ENCODE peak calls at places on chromosomes 5 and 9, in four cellular contexts. G is activated CD8-positive, alpha-beta T cell treated with anti-CD3 and anti-CD28 coated beads for 36 hours; A is IMR-90; V is naive thymus-derived CD8-positive, alpha-beta T cell. U is an unnamed sample.

GRCh38 chr5:82760856-82761255 is 316.3 kb downstream of the TMEM167A start:
- ATAC-seq in V (no peak), A (no peak), G (no peak), U (no peak)

GRCh38 chr5:66246621-66247020 is 102.5 kb downstream of the SREK1 start:
- ATAC-seq in A (peak), G (no peak), V (no peak), U (no peak)

GRCh38 chr9:127865645-127866464 is 11.4 kb upstream of the ENG start:
- ATAC-seq in V (peak), A (no peak), G (peak), U (no peak)

GRCh38 chr9:20804476-20805253 is 120.6 kb downstream of the FOCAD start:
- ATAC-seq in G (no peak), A (no peak), V (no peak), U (no peak)

GRCh38 chr9:109886617-109887016 is 106.6 kb downstream of the PALM2AKAP2 start:
- ATAC-seq in V (no peak), A (no peak), G (peak), U (peak)

GRCh38 chr5:139755892-139756671 is 39.5 kb upstream of the PSD2 start:
- ATAC-seq in V (peak), A (no peak), G (peak), U (peak)

GRCh38 chr9:130282000-130282700 is 16.6 kb downstream of the HMCN2 start:
- ATAC-seq in A (peak), G (no peak), V (no peak), U (no peak)

GRCh38 chr9:131492070-131492469 is 10.6 kb upstream of the POMT1 start:
- ATAC-seq in V (no peak), A (no peak), G (no peak), U (no peak)

GRCh38 chr9:95505676-95506437 is 10.9 kb downstream of the PTCH1 start:
- ATAC-seq in G (no peak), A (peak), V (peak), U (peak)

GRCh38 chr9:77251050-77251449 is 73.7 kb downstream of the VPS13A start:
- ATAC-seq in A (no peak), V (no peak), G (no peak), U (no peak)

GRCh38 chr9:124337562-124337961 is 77.7 kb downstream of the PSMB7 start:
- ATAC-seq in V (no peak), G (no peak), A (no peak), U (no peak)

GRCh38 chr9:87622098-87622497 is 103.8 kb upstream of the CTSL start:
- ATAC-seq in A (no peak), G (no peak), V (no peak), U (no peak)

GRCh38 chr9:3924145-3924544 is 375.7 kb downstream of the GLIS3 start:
- ATAC-seq in G (no peak), V (no peak), A (no peak), U (no peak)

GRCh38 chr9:77981332-77981731 is 50.3 kb downstream of the GNAQ start:
- ATAC-seq in G (no peak), V (no peak), A (peak), U (no peak)

GRCh38 chr5:172059661-172060100 is 53.2 kb upstream of the FBXW11 start:
- ATAC-seq in A (peak), V (peak), G (peak), U (no peak)

GRCh38 chr9:121510766-121511555 is 11.3 kb upstream of the GGTA1 start:
- ATAC-seq in V (no peak), A (peak), G (no peak), U (no peak)

GRCh38 chr5:137315534-137316345 is 183.4 kb downstream of the SPOCK1 start:
- ATAC-seq in A (no peak), V (no peak), G (no peak), U (no peak)

GRCh38 chr5:90598300-90598699 is 39.7 kb downstream of the ADGRV1 start:
- ATAC-seq in G (no peak), A (no peak), V (no peak), U (peak)

GRCh38 chr5:157710887-157711286 is 20.3 kb upstream of the THG1L start:
- ATAC-seq in G (no peak), V (no peak), A (peak), U (no peak)

GRCh38 chr5:28576022-28576421 is 1537.6 kb upstream of the CDH9 start:
- ATAC-seq in A (no peak), G (no peak), V (no peak), U (no peak)

GRCh38 chr5:67257063-67257462 is 60.5 kb upstream of the CD180 start:
- ATAC-seq in G (no peak), V (no peak), A (no peak), U (no peak)

GRCh38 chr5:118121258-118121657 is 867.1 kb downstream of the DTWD2 start:
- ATAC-seq in G (no peak), V (no peak), A (no peak), U (no peak)

GRCh38 chr9:137836151-137836830 is 41.3 kb upstream of the CACNA1B start:
- ATAC-seq in A (no peak), V (no peak), G (no peak), U (no peak)

GRCh38 chr5:52893105-52893504 is 96.0 kb upstream of the ITGA2 start:
- ATAC-seq in A (peak), V (no peak), G (no peak), U (no peak)

GRCh38 chr5:158502686-158503085 is 597.0 kb downstream of the EBF1 start:
- ATAC-seq in V (no peak), A (no peak), G (no peak), U (no peak)

GRCh38 chr9:93536167-93536566 is 40.2 kb upstream of the PHF2 start:
- ATAC-seq in A (no peak), G (no peak), V (no peak), U (no peak)

GRCh38 chr9:129174724-129175514 is 3.1 kb downstream of the IER5L start:
- ATAC-seq in G (no peak), V (no peak), A (peak), U (no peak)

GRCh38 chr5:56128166-56128565 is 105.0 kb downstream of the ANKRD55 start:
- ATAC-seq in A (no peak), V (peak), G (peak), U (no peak)

GRCh38 chr9:115296831-115297565 is 179.0 kb upstream of the TNC start:
- ATAC-seq in A (peak), V (no peak), G (no peak), U (no peak)

U was measured in stimulated activated memory B cell treated with anti-CD40 and anti-IgM and Interleukin-4, amounts not matched to agents 10 μg/mL and 1 μg/mL and 100 μg/mL, for 72 hours.